ENCODE peak calls at places on chromosomes 5 and 9, in ten cellular contexts. X is left lung; P is upper lobe of right lung; I is kidney; V is RWPE2; R is A549; K is adrenal gland; U is BE2C; W is lower lobe of right lung; L is effector memory CD4-positive, alpha-beta T cell. J is an unnamed sample.
A peak's percentile ranks its signal among the peaks of the same experiment; 100 is the strongest.

GRCh38 chr5:143657814-143658395 is 154.1 kb upstream of the HMHB1 start:
- DNase-seq in R (peak; percentile 48), L (no peak), U (peak; percentile 11), P (no peak), I (no peak), X (no peak), K (no peak), V (no peak), W (no peak), J (no peak)

GRCh38 chr9:135221576-135221950 is 134.1 kb downstream of the OLFM1 start:
- DNase-seq in K (no peak), V (peak; percentile 28), U (no peak), W (peak; percentile 28), I (peak; percentile 43), R (no peak), L (no peak), X (no peak), P (no peak), J (no peak)

GRCh38 chr5:98309785-98310566 is 463.5 kb upstream of the RGMB start:
- DNase-seq in W (no peak), K (no peak), L (no peak), X (no peak), P (no peak), U (no peak), R (peak; percentile 34), I (no peak), V (peak; percentile 85), J (no peak)

GRCh38 chr9:126056312-126057021 is 270.2 kb upstream of the MVB12B start:
- DNase-seq in L (no peak), P (peak; percentile 29), I (peak; percentile 15), K (no peak), U (no peak), R (no peak), V (no peak), W (no peak), X (no peak), J (no peak)

GRCh38 chr5:149027636-149028035 is 35.2 kb downstream of the SH3TC2 start:
- DNase-seq in U (no peak), X (peak; percentile 64), I (no peak), V (no peak), K (no peak), R (no peak), W (no peak), P (no peak), L (no peak), J (no peak)

GRCh38 chr9:106864533-106865143 is 1.7 kb downstream of the ZNF462 start:
- DNase-seq in U (peak; percentile 23), L (no peak), W (no peak), P (no peak), K (peak; percentile 29), I (no peak), X (peak; percentile 31), R (no peak), V (no peak), J (no peak)

GRCh38 chr5:150148408-150148927 is 7.2 kb downstream of the PDGFRB start:
- DNase-seq in V (no peak), P (no peak), U (no peak), L (no peak), X (no peak), I (no peak), W (no peak), R (no peak), K (no peak), J (no peak)

GRCh38 chr9:16516887-16517286 is 353.6 kb downstream of the BNC2 start:
- DNase-seq in U (no peak), I (no peak), K (no peak), L (no peak), P (no peak), R (no peak), X (no peak), V (no peak), W (no peak), J (no peak)

GRCh38 chr9:124308606-124309310 is 51.0 kb downstream of the NEK6 start:
- DNase-seq in I (no peak), U (no peak), W (no peak), L (no peak), X (no peak), P (no peak), R (no peak), K (no peak), V (no peak), J (no peak)

GRCh38 chr5:172556971-172557461 is 84.0 kb upstream of the NEURL1B start:
- DNase-seq in P (no peak), R (no peak), U (no peak), X (no peak), W (no peak), I (peak; percentile 92), V (no peak), K (peak; percentile 76), L (no peak), J (peak; percentile 85)

GRCh38 chr9:116501871-116502270 is 185.2 kb upstream of the TRIM32 start:
- DNase-seq in K (no peak), X (no peak), R (peak; percentile 66), W (no peak), U (no peak), L (no peak), P (no peak), I (no peak), V (no peak), J (no peak)

GRCh38 chr5:174724484-174725260 is at the start of gene MSX2:
- DNase-seq in K (peak; percentile 87), X (peak; percentile 89), I (peak; percentile 94), L (peak; percentile 5), P (peak; percentile 93), V (peak; percentile 92), R (peak; percentile 88), W (peak; percentile 88), U (peak; percentile 93), J (peak; percentile 55)

DNA sequence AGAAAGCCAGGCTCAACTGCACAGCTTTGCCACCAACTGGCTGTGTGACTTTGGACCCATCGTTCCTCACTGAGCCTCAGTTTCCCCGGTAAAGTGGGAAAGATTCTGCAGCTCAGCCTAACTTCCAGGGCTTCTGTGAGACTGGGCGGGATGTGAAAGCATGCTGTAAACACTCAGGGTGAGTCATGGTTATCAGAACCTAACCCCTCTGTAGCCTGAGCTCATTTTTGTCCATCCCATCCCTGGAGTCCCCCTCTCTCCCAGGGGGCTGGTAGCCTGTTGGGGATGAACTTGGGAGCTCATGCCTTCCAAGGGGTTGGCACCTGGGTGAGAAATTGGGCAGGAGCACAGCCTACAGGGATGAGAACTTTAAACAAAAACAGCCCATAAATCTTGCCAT is 2.3 kb downstream of the CCDC69 start:
- DNase-seq in L (no peak), X (no peak), U (no peak), K (no peak), P (no peak), I (no peak), W (no peak), V (no peak), R (no peak), J (no peak)
- H3K4me1 ChIP-seq in L (peaks cover 51% of the 10 kb centered on the region), X (peaks cover 78% of the 10 kb centered on the region), U (no peaks in the 10 kb centered on the region), K (peaks cover 68% of the 10 kb centered on the region), P (peaks cover 34% of the 10 kb centered on the region), I (peaks cover 5% of the 10 kb centered on the region), W (peaks cover 55% of the 10 kb centered on the region), V (no peaks in the 10 kb centered on the region), R (no peaks in the 10 kb centered on the region), J (peaks cover 14% of the 10 kb centered on the region)

GRCh38 chr9:113521693-113522260 is 58.2 kb downstream of the RGS3 start:
- DNase-seq in R (no peak), V (no peak), U (no peak), I (no peak), X (no peak), L (no peak), K (no peak), P (no peak), W (no peak), J (no peak)

GRCh38 chr9:113522858-113523257 is 59.3 kb downstream of the RGS3 start:
- DNase-seq in X (no peak), P (no peak), I (no peak), V (no peak), K (no peak), W (no peak), U (no peak), R (no peak), L (no peak), J (no peak)

GRCh38 chr9:113523421-113524141 is 60.1 kb downstream of the RGS3 start:
- DNase-seq in K (peak; percentile 52), L (peak; percentile 52), P (peak; percentile 78), I (no peak), W (peak; percentile 70), V (no peak), R (no peak), U (no peak), X (peak; percentile 87), J (peak; percentile 45)

GRCh38 chr9:113524460-113524859 is 60.9 kb downstream of the RGS3 start:
- DNase-seq in U (no peak), X (no peak), R (no peak), L (no peak), K (no peak), P (no peak), W (no peak), V (no peak), I (no peak), J (no peak)

DNA sequence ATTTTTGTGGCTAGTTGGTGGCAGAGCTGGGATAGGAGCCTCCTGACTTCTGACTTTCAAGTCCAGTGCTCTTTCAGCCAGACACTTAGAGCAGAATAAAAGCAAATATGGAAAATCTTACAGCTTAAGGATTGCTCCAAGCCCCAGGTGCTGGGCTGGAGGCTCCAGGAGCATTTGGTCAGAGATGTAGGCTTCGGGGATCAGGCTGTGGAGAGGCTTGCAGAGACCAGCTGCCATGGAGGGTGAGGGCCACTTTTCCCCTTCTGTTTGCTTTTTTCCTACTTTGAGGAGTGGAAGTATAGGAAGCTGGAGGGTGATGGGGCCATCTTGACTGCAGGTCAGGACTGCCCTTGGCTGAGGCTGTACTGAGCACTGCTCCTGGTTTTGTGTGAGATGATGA is 58.9 kb downstream of the RGS3 start:
- DNase-seq in L (no peak), K (no peak), X (no peak), U (no peak), R (no peak), I (no peak), P (no peak), V (no peak), W (no peak), J (no peak)
- H3K4me1 ChIP-seq in L (peaks cover 67% of the 10 kb centered on the region), K (peaks cover 49% of the 10 kb centered on the region), X (peaks cover 56% of the 10 kb centered on the region), U (no peaks in the 10 kb centered on the region), R (peaks cover 43% of the 10 kb centered on the region), I (peaks cover 65% of the 10 kb centered on the region), P (peaks cover 50% of the 10 kb centered on the region), V (peaks cover 8% of the 10 kb centered on the region), W (peaks cover 67% of the 10 kb centered on the region), J (peaks cover 15% of the 10 kb centered on the region)

DNA sequence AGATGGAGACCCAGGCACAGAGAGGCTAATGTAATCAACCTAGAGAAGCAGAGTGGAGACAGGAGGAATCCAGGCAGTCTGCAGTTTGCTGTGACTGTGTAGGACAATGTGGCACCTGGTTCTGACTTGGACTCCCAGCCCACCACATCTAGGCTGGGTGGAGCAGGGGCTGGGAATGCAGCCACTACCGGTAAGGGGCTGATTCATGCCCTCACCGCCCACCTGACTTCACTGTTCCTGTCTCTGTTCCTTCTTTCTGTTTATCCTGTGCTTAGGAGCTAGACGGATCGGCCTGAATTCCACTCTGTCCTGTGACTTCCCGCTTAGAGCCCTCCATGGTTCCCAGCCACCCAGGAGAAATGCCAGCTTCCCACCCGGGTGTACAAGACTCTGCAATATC is 2.6 kb downstream of the PDLIM4 start:
- DNase-seq in W (no peak), V (peak; percentile 76), R (no peak), P (no peak), I (peak; percentile 78), U (no peak), X (no peak), K (no peak), L (no peak), J (no peak)
- H3K4me1 ChIP-seq in W (peaks cover 43% of the 10 kb centered on the region), V (peaks cover 41% of the 10 kb centered on the region), R (peaks cover 36% of the 10 kb centered on the region), P (peaks cover 23% of the 10 kb centered on the region), I (peaks cover 20% of the 10 kb centered on the region), U (peaks cover 19% of the 10 kb centered on the region), X (peaks cover 31% of the 10 kb centered on the region), K (peaks cover 23% of the 10 kb centered on the region), L (no peaks in the 10 kb centered on the region), J (peaks cover 16% of the 10 kb centered on the region)

GRCh38 chr9:23790341-23791260 is 35.4 kb downstream of the ELAVL2 start:
- DNase-seq in L (no peak), I (no peak), V (no peak), R (no peak), X (no peak), K (no peak), W (no peak), P (no peak), U (no peak), J (no peak)
- H3K4me1 ChIP-seq in L (no peaks in the 10 kb centered on the region), I (no peaks in the 10 kb centered on the region), V (no peaks in the 10 kb centered on the region), R (no peaks in the 10 kb centered on the region), X (no peaks in the 10 kb centered on the region), K (no peaks in the 10 kb centered on the region), W (no peaks in the 10 kb centered on the region), P (no peaks in the 10 kb centered on the region), U (no peaks in the 10 kb centered on the region), J (no peaks in the 10 kb centered on the region)

J was measured in ovary.